ENCODE peak calls at places on chromosomes 4 and X, in four cellular contexts. M, D, T and R are unnamed samples. For H3K4me1 and H3K9me3, the result is how much of the 10 kb centered on the place peaks cover.

GRCh38 chr4:119284876-119285611 is 36.9 kb downstream of the FABP2 start:
- DNase-seq in M (no peak), D (no peak), T (no peak), R (no peak)

GRCh38 chrX:12987340-12987739 is 12.4 kb downstream of the TMSB4X start:
- DNase-seq in M (no peak), D (no peak), T (no peak), R (no peak)

GRCh38 chrX:127578395-127578794 is 473.8 kb downstream of the ACTRT1 start:
- DNase-seq in M (no peak), D (no peak), T (no peak), R (no peak)

GRCh38 chr4:87804871-87805270 is 5.5 kb downstream of the IBSP start:
- DNase-seq in M (no peak), D (no peak), T (no peak), R (no peak)

GRCh38 chr4:16021804-16022560 is 59.0 kb upstream of the FGFBP2 start:
- DNase-seq in M (no peak), D (no peak), T (no peak), R (no peak)

GRCh38 chr4:10022346-10023049 is 1.2 kb upstream of the SLC2A9 start:
- DNase-seq in M (peak), D (no peak), T (no peak), R (no peak)

GRCh38 chrX:98548550-98548949 is 1664.8 kb downstream of the RPA4 start:
- DNase-seq in M (peak), D (no peak), T (no peak), R (no peak)

GRCh38 chr4:52959545-52959944 is 97.4 kb downstream of the RASL11B start:
- DNase-seq in M (no peak), D (no peak), T (no peak), R (no peak)

GRCh38 chrX:150465856-150466775 is 102.3 kb upstream of the MTM1 start:
- DNase-seq in M (no peak), D (no peak), T (no peak), R (no peak)

GRCh38 chrX:17812763-17813162 is 48.3 kb downstream of the RAI2 start:
- DNase-seq in M (peak), D (no peak), T (no peak), R (peak)

GRCh38 chr4:112379306-112379705 is 82.1 kb downstream of the ALPK1 start:
- DNase-seq in M (peak), D (no peak), T (no peak), R (no peak)

GRCh38 chr4:154960476-154960875 is 179.4 kb downstream of the RBM46 start:
- DNase-seq in M (no peak), D (no peak), T (no peak), R (no peak)

GRCh38 chrX:23134171-23134570 is 134.4 kb downstream of the DDX53 start:
- DNase-seq in M (no peak), D (no peak), T (no peak), R (no peak)

GRCh38 chr4:16269742-16270522 is 43.7 kb upstream of the TAPT1 start:
- DNase-seq in M (no peak), D (no peak), T (peak), R (no peak)

GRCh38 chrX:110317079-110317819 is 636 bp downstream of the AMMECR1 start:
- DNase-seq in M (peak), D (peak), T (peak), R (peak)

GRCh38 chrX:45751156-45751555 is 550.5 kb upstream of the DIPK2B start:
- DNase-seq in M (no peak), D (no peak), T (no peak), R (no peak)
- H3K4me1 ChIP-seq in M (under half), D (under half), T (under half), R (under half)

GRCh38 chr4:30413915-30414314 is 306.3 kb upstream of the PCDH7 start:
- DNase-seq in M (no peak), D (no peak), T (no peak), R (no peak)
- H3K9me3 ChIP-seq in M (under half), D (under half), T (under half), R (under half)

GRCh38 chr4:37990731-37991130 is 30.5 kb downstream of the PTTG2 start:
- DNase-seq in M (no peak), D (no peak), T (no peak), R (no peak)
- H3K4me1 ChIP-seq in M (under half), D (under half), T (under half), R (under half)

GRCh38 chr4:384311-385010 is 46.8 kb downstream of the ZNF141 start:
- DNase-seq in M (no peak), D (no peak), T (no peak), R (no peak)

GRCh38 chr4:385934-386707 is 48.5 kb downstream of the ZNF141 start:
- DNase-seq in M (no peak), D (no peak), T (no peak), R (no peak)

DNA sequence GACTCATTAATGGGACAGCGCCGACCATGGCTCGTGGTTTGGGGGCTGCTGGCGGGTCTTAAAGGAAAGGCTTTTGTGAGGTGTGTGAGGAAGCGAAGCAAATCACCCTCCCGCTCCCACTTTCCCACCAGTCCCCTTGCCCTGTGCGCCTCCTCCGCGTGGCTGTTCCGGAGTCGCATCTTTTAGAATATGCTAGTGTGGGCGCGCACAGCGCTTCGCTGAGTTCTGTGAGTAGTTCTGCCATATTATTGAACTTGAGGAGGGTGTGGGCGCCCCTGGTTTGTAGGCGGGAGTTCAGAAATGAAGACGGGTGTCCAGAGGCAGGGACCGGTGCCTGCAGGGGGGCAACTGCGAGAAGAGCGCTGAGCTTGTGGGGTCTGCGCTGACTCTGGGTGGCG is 49.1 kb downstream of the ZNF141 start:
- DNase-seq in M (no peak), D (no peak), T (no peak), R (no peak)
- H3K9me3 ChIP-seq in M (under half), D (under half), T (half or more), R (half or more)

GRCh38 chr4:37481547-37482129 is 204.5 kb downstream of the RELL1 start:
- DNase-seq in M (no peak), D (no peak), T (no peak), R (no peak)
- H3K4me1 ChIP-seq in M (under half), D (under half), T (under half), R (under half)

GRCh38 chr4:110616162-110617062 is 6.5 kb downstream of the PITX2 start:
- DNase-seq in M (no peak), D (no peak), T (no peak), R (no peak)
- H3K9me3 ChIP-seq in M (under half), D (under half), T (under half), R (under half)

DNA sequence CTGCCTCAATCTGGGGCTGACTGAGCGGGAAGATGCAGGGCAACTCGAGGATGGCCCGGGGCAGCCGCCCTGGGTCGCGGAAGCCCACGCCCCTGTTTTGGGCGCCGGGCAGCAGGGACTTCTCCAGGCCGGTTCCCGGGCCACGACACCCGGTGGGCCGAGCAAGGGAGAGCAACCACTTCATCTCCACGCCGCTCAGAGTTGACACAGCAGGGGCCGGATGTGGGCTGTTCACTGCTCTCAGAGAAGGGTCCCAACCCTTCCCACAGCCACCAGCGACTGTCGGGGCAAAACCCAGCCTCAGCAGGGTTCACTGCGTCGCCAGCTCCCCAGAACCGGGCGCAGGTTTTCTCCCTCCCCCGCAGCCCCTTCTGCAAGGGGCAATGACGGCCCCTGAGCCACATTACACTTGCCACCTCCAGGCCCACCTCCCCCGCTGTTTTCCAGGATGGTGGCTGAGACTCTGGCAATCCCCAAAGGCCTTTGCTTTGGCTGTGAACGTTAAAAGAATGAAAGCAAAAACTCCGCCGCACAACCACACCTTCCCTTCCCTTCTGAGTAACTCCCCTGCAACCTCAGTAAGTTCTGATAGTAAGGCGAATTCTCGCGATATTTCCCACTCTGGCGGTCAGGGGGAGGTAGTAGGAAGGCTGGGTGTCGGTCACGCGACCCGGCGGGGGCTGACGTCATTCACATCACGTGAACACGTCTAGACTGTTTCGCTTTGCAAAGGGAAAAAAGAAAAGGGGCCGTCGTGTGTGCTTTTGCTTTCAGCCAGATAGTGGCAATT is 718 bp upstream of the CAMK2D start:
- DNase-seq in M (peak), D (peak), T (peak), R (peak)
- H3K4me1 ChIP-seq in M (under half), D (under half), T (under half), R (under half)